ENCODE peak calls at places on chromosome 13, in five cellular contexts. H is ovary, U is H1, J is IMR-90, K is gastrocnemius medialis. G is an unnamed sample. For H3K4me1, the result is how much of the 10 kb centered on the place peaks cover.

GRCh38 chr13:44300895-44301638 is 72.6 kb upstream of the SERP2 start:
- DNase-seq in H (peak), U (no peak), J (peak), K (peak), G (no peak)

GRCh38 chr13:60080871-60081270 is 82.9 kb downstream of the DIAPH3 start:
- DNase-seq in H (no peak), U (no peak), J (no peak), K (no peak), G (no peak)

GRCh38 chr13:43058318-43058674 is 34.9 kb downstream of the DNAJC15 start:
- DNase-seq in H (no peak), U (no peak), J (peak), K (no peak), G (no peak)

GRCh38 chr13:95677564-95678386 is 836 bp downstream of the DNAJC3 start:
- DNase-seq in H (no peak), U (no peak), J (peak), K (peak), G (no peak)

GRCh38 chr13:40271511-40271910 is 394.9 kb downstream of the FOXO1 start:
- DNase-seq in H (no peak), U (no peak), J (no peak), K (peak), G (no peak)

GRCh38 chr13:32259116-32259515 is 56.0 kb downstream of the ZAR1L start:
- DNase-seq in H (no peak), U (no peak), J (no peak), K (no peak), G (no peak)

GRCh38 chr13:40181203-40181845 is 485.1 kb downstream of the FOXO1 start:
- DNase-seq in H (no peak), U (no peak), J (peak), K (no peak), G (no peak)

GRCh38 chr13:113860051-113860471 is 3.8 kb downstream of the GAS6 start:
- DNase-seq in H (peak), U (peak), J (no peak), K (peak), G (no peak)

GRCh38 chr13:79874396-79875360 is 393.7 kb downstream of the NDFIP2 start:
- DNase-seq in H (no peak), U (no peak), J (peak), K (no peak), G (no peak)

GRCh38 chr13:27170521-27171243 is 929 bp downstream of the USP12 start:
- DNase-seq in H (peak), U (peak), J (no peak), K (peak), G (no peak)

GRCh38 chr13:75372923-75373841 is 108.8 kb downstream of the TBC1D4 start:
- DNase-seq in H (no peak), U (no peak), J (no peak), K (no peak), G (no peak)

GRCh38 chr13:49791214-49791752 is 1.2 kb downstream of the KPNA3 start:
- DNase-seq in H (no peak), U (no peak), J (peak), K (no peak), G (no peak)

GRCh38 chr13:46507978-46508377 is 45.0 kb upstream of the LRCH1 start:
- DNase-seq in H (no peak), U (no peak), J (no peak), K (no peak), G (no peak)

GRCh38 chr13:41458939-41459753 is 1.8 kb downstream of the RGCC start:
- DNase-seq in H (no peak), U (peak), J (peak), K (peak), G (peak)

GRCh38 chr13:74641586-74641985 is 507.4 kb upstream of the KLF12 start:
- DNase-seq in H (no peak), U (no peak), J (peak), K (no peak), G (no peak)

GRCh38 chr13:42720116-42720857 is 61.1 kb upstream of the FAM216B start:
- DNase-seq in H (peak), U (no peak), J (peak), K (no peak), G (no peak)

GRCh38 chr13:20473888-20474287 is 51.8 kb downstream of the CRYL1 start:
- DNase-seq in H (no peak), U (no peak), J (no peak), K (no peak), G (no peak)

GRCh38 chr13:51020600-51020999 is 90.5 kb downstream of the C13orf42 start:
- DNase-seq in H (no peak), U (no peak), J (no peak), K (no peak), G (no peak)

GRCh38 chr13:66477816-66478215 is 752.3 kb downstream of the PCDH9 start:
- DNase-seq in H (no peak), U (no peak), J (no peak), K (no peak), G (no peak)

GRCh38 chr13:77029436-77029835 is 2.5 kb upstream of the FBXL3 start:
- DNase-seq in H (no peak), U (no peak), J (no peak), K (no peak), G (no peak)

GRCh38 chr13:84654654-84655244 is 772.5 kb upstream of the SLITRK1 start:
- DNase-seq in H (no peak), U (peak), J (no peak), K (no peak), G (no peak)

GRCh38 chr13:76903544-76904162 is 17.4 kb upstream of the KCTD12 start:
- DNase-seq in H (peak), U (peak), J (peak), K (peak), G (no peak)

GRCh38 chr13:52061587-52061986 is 37.1 kb downstream of the UTP14C start:
- DNase-seq in H (no peak), U (no peak), J (no peak), K (no peak), G (no peak)

GRCh38 chr13:43364210-43365041 is 341.0 kb downstream of the DNAJC15 start:
- DNase-seq in H (no peak), U (no peak), J (peak), K (no peak), G (no peak)

GRCh38 chr13:113147206-113147605 is 11.2 kb upstream of the PROZ start:
- DNase-seq in H (no peak), U (no peak), J (no peak), K (no peak), G (no peak)

GRCh38 chr13:63636231-63636993 is 2220.8 kb upstream of the PCDH20 start:
- DNase-seq in H (no peak), U (no peak), J (no peak), K (no peak), G (no peak)

GRCh38 chr13:23870356-23871146 is 18.6 kb downstream of the MIPEP start:
- DNase-seq in H (no peak), U (no peak), J (no peak), K (no peak), G (no peak)

GRCh38 chr13:21240586-21240985 is 64.1 kb downstream of the MRPL57 start:
- DNase-seq in H (no peak), U (no peak), J (peak), K (no peak), G (no peak)

GRCh38 chr13:43720780-43721397 is 65.9 kb downstream of the ENOX1 start:
- DNase-seq in H (no peak), U (no peak), J (peak), K (no peak), G (no peak)

GRCh38 chr13:97329331-97329730 is 104.6 kb upstream of the RAP2A start:
- DNase-seq in H (no peak), U (no peak), J (peak), K (no peak), G (no peak)

GRCh38 chr13:75647126-75647784 is 11.1 kb downstream of the LMO7 start:
- DNase-seq in H (no peak), U (no peak), J (peak), K (no peak), G (no peak)

GRCh38 chr13:46166947-46167610 is 14.9 kb downstream of the LCP1 start:
- DNase-seq in H (no peak), U (no peak), J (no peak), K (no peak), G (no peak)

GRCh38 chr13:79398915-79399314 is 7.1 kb downstream of the RBM26 start:
- DNase-seq in H (no peak), U (no peak), J (peak), K (no peak), G (no peak)

DNA sequence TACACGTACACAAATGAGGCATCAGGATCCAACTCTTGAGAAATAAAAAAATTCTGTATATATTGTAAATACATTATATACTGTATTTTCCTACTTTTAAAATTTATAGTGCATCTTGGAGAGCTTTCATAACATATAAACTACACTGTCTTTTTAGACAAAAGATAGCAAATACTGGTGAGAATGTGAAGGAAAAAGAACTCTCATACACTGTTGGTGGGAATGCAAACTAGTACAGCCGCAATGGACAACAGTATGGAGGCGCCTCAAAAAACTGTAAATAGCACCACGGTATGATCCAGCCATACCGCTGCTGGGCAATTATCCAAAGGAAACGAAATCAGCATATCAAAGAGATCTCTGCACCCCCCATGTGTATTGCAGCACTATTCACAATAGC is 292.5 kb downstream of the EFNB2 start:
- DNase-seq in H (no peak), U (no peak), J (no peak), K (no peak), G (no peak)
- H3K27ac ChIP-seq in H (no peak), U (no peak), J (no peak), K (no peak), G (no peak)

GRCh38 chr13:29591310-29591709 is 4.2 kb downstream of the SLC7A1 start:
- DNase-seq in H (no peak), U (no peak), J (peak), K (no peak), G (no peak)

GRCh38 chr13:29587645-29588044 is 7.8 kb downstream of the SLC7A1 start:
- DNase-seq in H (no peak), U (no peak), J (peak), K (no peak), G (no peak)

GRCh38 chr13:29589234-29589633 is 6.3 kb downstream of the SLC7A1 start:
- DNase-seq in H (no peak), U (no peak), J (peak), K (no peak), G (no peak)

GRCh38 chr13:29593605-29594297 is 1.7 kb downstream of the SLC7A1 start:
- DNase-seq in H (no peak), U (no peak), J (no peak), K (no peak), G (no peak)

DNA sequence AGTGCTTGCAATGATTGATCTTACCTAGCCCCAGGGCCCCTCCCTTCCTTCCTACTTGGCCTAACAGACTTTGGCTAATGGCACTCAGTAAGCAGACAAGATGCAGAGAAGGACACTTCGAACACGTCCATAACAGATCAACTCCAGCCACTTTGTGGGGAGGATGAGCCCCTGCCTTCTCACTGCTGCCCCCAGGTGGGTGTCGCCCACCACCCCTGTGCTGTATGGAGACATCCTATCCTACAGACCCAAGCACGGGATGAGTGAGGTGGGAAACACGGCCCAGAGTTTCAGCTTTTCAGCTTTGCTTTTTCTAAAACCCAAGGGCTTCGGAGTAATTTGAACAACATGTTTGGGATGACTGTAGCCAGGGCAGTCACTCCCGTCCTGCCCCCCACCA is 5.5 kb downstream of the SLC7A1 start:
- DNase-seq in H (no peak), U (no peak), J (no peak), K (no peak), G (no peak)
- H3K4me1 ChIP-seq in H (under half), U (under half), J (under half), K (under half), G (under half)

GRCh38 chr13:110893571-110893970 is 21.3 kb downstream of the ANKRD10 start:
- DNase-seq in H (no peak), U (no peak), J (no peak), K (no peak), G (no peak)

GRCh38 chr13:110902370-110902769 is 12.5 kb downstream of the ANKRD10 start:
- DNase-seq in H (no peak), U (no peak), J (peak), K (no peak), G (no peak)

GRCh38 chr13:110897024-110897423 is 17.8 kb downstream of the ANKRD10 start:
- DNase-seq in H (no peak), U (no peak), J (no peak), K (no peak), G (no peak)

GRCh38 chr13:110894086-110894485 is 20.8 kb downstream of the ANKRD10 start:
- DNase-seq in H (no peak), U (no peak), J (no peak), K (no peak), G (no peak)

DNA sequence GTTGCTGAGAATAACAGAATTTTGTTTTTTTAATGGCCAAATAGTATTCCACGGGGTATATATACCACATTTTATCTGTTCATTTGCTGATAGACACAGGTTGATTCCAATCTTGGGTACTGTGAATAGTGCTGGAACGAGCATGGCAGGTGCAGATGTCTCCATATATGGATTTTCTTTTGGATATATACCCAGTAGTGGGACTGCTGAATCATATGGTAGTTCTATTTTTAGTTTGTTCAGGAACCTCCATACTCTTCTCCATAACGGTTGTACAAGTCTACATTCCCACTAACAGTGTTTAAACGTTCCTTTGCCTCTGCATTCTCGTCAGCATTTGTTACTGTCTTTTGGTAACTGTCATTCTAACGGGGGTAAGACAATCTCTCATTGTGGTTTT is 17.3 kb downstream of the ANKRD10 start:
- DNase-seq in H (no peak), U (no peak), J (no peak), K (no peak), G (no peak)
- TF ChIP-seq POLR2A in H (no peak), U (peak), J (no peak), K (no peak), G (no peak)

GRCh38 chr13:110250258-110250891 is 56.6 kb downstream of the COL4A1 start:
- DNase-seq in H (no peak), U (peak), J (peak), K (peak), G (no peak)

GRCh38 chr13:110248449-110249143 is 58.4 kb downstream of the COL4A1 start:
- DNase-seq in H (no peak), U (no peak), J (no peak), K (no peak), G (no peak)

GRCh38 chr13:110246530-110246929 is 60.4 kb downstream of the COL4A1 start:
- DNase-seq in H (no peak), U (peak), J (no peak), K (no peak), G (no peak)

GRCh38 chr13:110251227-110251791 is 55.6 kb downstream of the COL4A1 start:
- DNase-seq in H (no peak), U (peak), J (no peak), K (no peak), G (no peak)

DNA sequence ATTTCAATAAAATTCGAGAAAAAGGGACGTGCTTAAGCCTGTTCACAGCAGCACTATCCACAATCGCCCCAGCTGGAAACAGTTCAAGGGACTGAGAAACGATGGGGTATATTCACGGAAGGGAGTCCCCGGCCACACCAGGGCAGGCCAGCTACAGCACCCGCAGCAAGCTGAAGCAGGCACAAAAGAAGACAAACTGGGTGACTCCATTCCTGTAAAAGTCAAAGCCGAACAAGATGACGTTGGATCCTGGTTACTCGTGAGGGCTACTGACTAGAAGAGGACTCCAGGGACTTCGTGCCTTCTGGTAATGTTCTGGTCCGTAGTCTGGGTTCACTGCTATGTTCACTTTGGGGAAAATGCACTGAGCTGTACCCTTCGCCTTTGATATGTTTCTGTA is 57.6 kb downstream of the COL4A1 start:
- DNase-seq in H (no peak), U (no peak), J (no peak), K (no peak), G (no peak)
- H3K27ac ChIP-seq in H (no peak), U (no peak), J (peak), K (peak), G (peak)

DNA sequence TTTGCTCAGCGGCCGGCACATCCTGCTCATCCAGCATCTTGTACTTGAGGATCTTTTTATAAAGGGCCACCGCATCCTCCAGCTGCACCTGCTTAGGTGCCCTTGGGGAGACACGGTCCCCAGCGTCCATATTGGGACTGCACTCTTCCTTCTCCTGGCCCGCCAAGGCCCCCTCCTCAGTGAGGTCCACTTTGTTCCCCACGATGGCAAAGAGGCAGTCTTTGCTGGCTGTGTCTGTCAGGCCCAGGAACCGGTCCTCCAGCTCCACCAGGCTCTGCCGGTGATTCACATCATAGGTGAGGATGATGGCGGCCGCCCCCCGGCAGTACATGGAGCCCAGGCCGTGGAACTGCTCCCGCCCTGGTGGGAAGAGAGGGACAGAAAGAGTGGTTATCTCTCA is 37.7 kb downstream of the RAB20 start:
- DNase-seq in H (no peak), U (no peak), J (no peak), K (no peak), G (no peak)
- H3K4me1 ChIP-seq in H (under half), U (under half), J (under half), K (under half), G (under half)

GRCh38 chr13:99566125-99567083 is 65.1 kb downstream of the TM9SF2 start:
- DNase-seq in H (no peak), U (no peak), J (no peak), K (no peak), G (no peak)

GRCh38 chr13:99564389-99564788 is 63.1 kb downstream of the TM9SF2 start:
- DNase-seq in H (no peak), U (no peak), J (no peak), K (no peak), G (no peak)

DNA sequence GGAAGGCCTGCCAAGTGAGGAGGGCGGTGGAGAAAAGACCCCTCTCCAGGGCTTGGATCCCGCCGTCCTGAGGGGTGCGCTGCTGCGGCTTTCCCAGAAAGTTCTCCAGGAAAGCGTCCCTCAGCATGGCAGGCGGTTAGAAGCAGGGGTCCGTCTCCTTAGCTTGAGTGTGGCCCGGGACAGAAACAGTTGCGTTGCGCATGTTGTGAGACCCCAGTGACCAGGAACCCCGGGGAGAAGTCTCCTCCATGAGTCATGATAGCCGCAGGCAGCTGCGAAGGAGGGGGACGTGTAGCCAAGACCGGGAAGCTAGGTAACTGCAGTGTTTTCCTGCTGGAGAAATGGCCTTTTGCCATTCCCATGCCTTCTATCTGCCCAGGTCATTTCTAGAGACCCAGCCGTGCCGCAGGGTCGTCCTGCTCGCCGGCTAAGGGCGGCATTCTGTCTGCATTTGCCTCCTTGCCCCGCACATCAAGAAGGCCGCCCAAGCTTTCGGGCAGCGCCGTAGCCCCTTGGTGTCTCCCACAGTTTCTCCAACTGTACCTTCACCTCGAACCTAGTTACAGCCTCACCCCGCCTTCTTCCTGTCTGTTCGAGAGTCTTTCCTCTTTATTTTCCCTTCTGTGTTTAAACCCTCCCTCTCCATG is 64.3 kb downstream of the TM9SF2 start:
- DNase-seq in H (no peak), U (peak), J (peak), K (no peak), G (no peak)
- TF ChIP-seq POLR2A in H (no peak), U (no peak), J (no peak), K (no peak), G (no peak)

GRCh38 chr13:28494537-28494860 is 429 bp downstream of the FLT1 start:
- DNase-seq in H (no peak), U (no peak), J (no peak), K (no peak), G (no peak)
- H3K27ac ChIP-seq in H (no peak), U (no peak), J (no peak), K (peak), G (peak)

GRCh38 chr13:106527806-106528205 is 7.7 kb downstream of the EFNB2 start:
- DNase-seq in H (no peak), U (no peak), J (no peak), K (no peak), G (no peak)

GRCh38 chr13:106529415-106530208 is 5.8 kb downstream of the EFNB2 start:
- DNase-seq in H (no peak), U (no peak), J (no peak), K (no peak), G (no peak)

GRCh38 chr13:106530209-106530906 is 5.1 kb downstream of the EFNB2 start:
- DNase-seq in H (no peak), U (no peak), J (no peak), K (no peak), G (no peak)

GRCh38 chr13:106526748-106527488 is 8.5 kb downstream of the EFNB2 start:
- DNase-seq in H (no peak), U (no peak), J (no peak), K (no peak), G (no peak)

GRCh38 chr13:106528711-106529414 is 6.6 kb downstream of the EFNB2 start:
- DNase-seq in H (no peak), U (no peak), J (no peak), K (no peak), G (no peak)
- H3K4me1 ChIP-seq in H (under half), U (under half), J (under half), K (under half), G (half or more)

GRCh38 chr13:102089177-102089576 is 312.7 kb downstream of the FGF14 start:
- DNase-seq in H (no peak), U (no peak), J (no peak), K (no peak), G (no peak)
- TF ChIP-seq POLR2A in H (no peak), U (no peak), J (no peak), K (no peak), G (no peak)

G was measured in esophagus squamous epithelium.